ENCODE peak calls at places on chromosomes 7 and 10, in six cellular contexts. One of them, this sample, is unnamed.

GRCh38 chr7:134891262-134892001 is 94.9 kb upstream of the AGBL3 start:
- ATAC-seq in pancreas: peak; percentile 88
- ATAC-seq in aorta: peak; percentile 91
- ATAC-seq in thoracic aorta: peak; percentile 75
- ATAC-seq in heart right ventricle: peak; percentile 91
- ATAC-seq in Panc1: peak; percentile 93
- ATAC-seq in this sample: peak; percentile 94

GRCh38 chr7:148665211-148665610 is 33.5 kb upstream of the CUL1 start:
- ATAC-seq in Panc1: no peak
- ATAC-seq in aorta: no peak
- ATAC-seq in heart right ventricle: no peak
- ATAC-seq in thoracic aorta: no peak
- ATAC-seq in pancreas: no peak
- ATAC-seq in this sample: no peak

GRCh38 chr10:16902606-16903005 is 85.4 kb upstream of the RSU1 start:
- ATAC-seq in heart right ventricle: no peak
- ATAC-seq in aorta: no peak
- ATAC-seq in Panc1: no peak
- ATAC-seq in thoracic aorta: no peak
- ATAC-seq in pancreas: no peak
- ATAC-seq in this sample: no peak

GRCh38 chr10:1661861-1662260 is 75.5 kb downstream of the ADARB2 start:
- ATAC-seq in aorta: no peak
- ATAC-seq in pancreas: no peak
- ATAC-seq in thoracic aorta: no peak
- ATAC-seq in Panc1: no peak
- ATAC-seq in heart right ventricle: no peak
- ATAC-seq in this sample: no peak

GRCh38 chr7:100673942-100674431 is 447 bp downstream of the GNB2 start:
- ATAC-seq in Panc1: peak; percentile 28
- ATAC-seq in heart right ventricle: no peak
- ATAC-seq in aorta: peak; percentile 3
- ATAC-seq in thoracic aorta: peak; percentile 7
- ATAC-seq in pancreas: no peak
- ATAC-seq in this sample: peak; percentile 3

GRCh38 chr7:151676759-151677158 is 157.1 kb upstream of the RHEB start:
- ATAC-seq in aorta: no peak
- ATAC-seq in heart right ventricle: no peak
- ATAC-seq in Panc1: no peak
- ATAC-seq in pancreas: no peak
- ATAC-seq in thoracic aorta: no peak
- ATAC-seq in this sample: no peak

GRCh38 chr7:8714791-8715190 is 281.4 kb downstream of the NXPH1 start:
- ATAC-seq in aorta: no peak
- ATAC-seq in heart right ventricle: no peak
- ATAC-seq in thoracic aorta: no peak
- ATAC-seq in pancreas: no peak
- ATAC-seq in Panc1: no peak
- ATAC-seq in this sample: no peak

GRCh38 chr10:131891196-131891928 is 9.4 kb upstream of the PPP2R2D start:
- ATAC-seq in pancreas: peak; percentile 44
- ATAC-seq in thoracic aorta: no peak
- ATAC-seq in heart right ventricle: no peak
- ATAC-seq in Panc1: peak; percentile 87
- ATAC-seq in aorta: no peak
- ATAC-seq in this sample: no peak

GRCh38 chr7:22723171-22723601 is 3.8 kb upstream of the IL6 start:
- ATAC-seq in heart right ventricle: peak; percentile 46
- ATAC-seq in thoracic aorta: no peak
- ATAC-seq in pancreas: no peak
- ATAC-seq in Panc1: no peak
- ATAC-seq in aorta: no peak
- ATAC-seq in this sample: no peak

GRCh38 chr7:37411444-37412034 is 37.1 kb downstream of the ELMO1 start:
- ATAC-seq in thoracic aorta: no peak
- ATAC-seq in Panc1: no peak
- ATAC-seq in pancreas: no peak
- ATAC-seq in aorta: no peak
- ATAC-seq in heart right ventricle: no peak
- ATAC-seq in this sample: no peak

GRCh38 chr10:5502903-5503835 is 3.8 kb upstream of the CALML5 start:
- ATAC-seq in pancreas: peak; percentile 93
- ATAC-seq in Panc1: no peak
- ATAC-seq in heart right ventricle: no peak
- ATAC-seq in thoracic aorta: no peak
- ATAC-seq in aorta: no peak
- ATAC-seq in this sample: no peak

GRCh38 chr10:104339469-104340098 is 1.3 kb upstream of the ITPRIP start:
- ATAC-seq in heart right ventricle: peak; percentile 29
- ATAC-seq in pancreas: peak; percentile 67
- ATAC-seq in aorta: peak; percentile 57
- ATAC-seq in thoracic aorta: peak; percentile 42
- ATAC-seq in Panc1: no peak
- ATAC-seq in this sample: peak; percentile 44

GRCh38 chr7:38492010-38492409 is 139.2 kb downstream of the AMPH start:
- ATAC-seq in pancreas: no peak
- ATAC-seq in thoracic aorta: no peak
- ATAC-seq in Panc1: no peak
- ATAC-seq in heart right ventricle: no peak
- ATAC-seq in aorta: no peak
- ATAC-seq in this sample: no peak

GRCh38 chr7:25360471-25360870 is 132.2 kb upstream of the NPVF start:
- ATAC-seq in thoracic aorta: no peak
- ATAC-seq in heart right ventricle: no peak
- ATAC-seq in Panc1: no peak
- ATAC-seq in aorta: no peak
- ATAC-seq in pancreas: no peak
- ATAC-seq in this sample: no peak

GRCh38 chr10:26197248-26197647 is 19.3 kb upstream of the GAD2 start:
- ATAC-seq in heart right ventricle: no peak
- ATAC-seq in thoracic aorta: no peak
- ATAC-seq in aorta: no peak
- ATAC-seq in Panc1: no peak
- ATAC-seq in pancreas: no peak
- ATAC-seq in this sample: no peak

GRCh38 chr7:79245623-79246249 is 207.7 kb downstream of the MAGI2 start:
- ATAC-seq in Panc1: no peak
- ATAC-seq in aorta: no peak
- ATAC-seq in heart right ventricle: no peak
- ATAC-seq in thoracic aorta: no peak
- ATAC-seq in pancreas: no peak
- ATAC-seq in this sample: no peak

GRCh38 chr7:93575555-93576397 is 1.3 kb upstream of the CALCR start:
- ATAC-seq in heart right ventricle: no peak
- ATAC-seq in aorta: peak; percentile 51
- ATAC-seq in Panc1: peak; percentile 47
- ATAC-seq in thoracic aorta: no peak
- ATAC-seq in pancreas: no peak
- ATAC-seq in this sample: peak; percentile 8

GRCh38 chr7:24129597-24129996 is 154.4 kb upstream of the NPY start:
- ATAC-seq in heart right ventricle: no peak
- ATAC-seq in aorta: no peak
- ATAC-seq in pancreas: no peak
- ATAC-seq in thoracic aorta: no peak
- ATAC-seq in Panc1: no peak
- ATAC-seq in this sample: no peak

GRCh38 chr10:32149257-32149955 is 93.2 kb upstream of the KIF5B start:
- ATAC-seq in thoracic aorta: peak; percentile 96
- ATAC-seq in Panc1: no peak
- ATAC-seq in heart right ventricle: peak; percentile 86
- ATAC-seq in aorta: peak; percentile 88
- ATAC-seq in pancreas: peak; percentile 48
- ATAC-seq in this sample: peak; percentile 95

GRCh38 chr10:109982123-109982522 is 25.7 kb upstream of the ADD3 start:
- ATAC-seq in heart right ventricle: peak; percentile 72
- ATAC-seq in aorta: peak; percentile 77
- ATAC-seq in Panc1: no peak
- ATAC-seq in thoracic aorta: no peak
- ATAC-seq in pancreas: no peak
- ATAC-seq in this sample: peak; percentile 61

GRCh38 chr7:111530356-111530668 is 32.0 kb downstream of the IMMP2L start:
- ATAC-seq in heart right ventricle: no peak
- ATAC-seq in aorta: no peak
- ATAC-seq in Panc1: no peak
- ATAC-seq in pancreas: no peak
- ATAC-seq in thoracic aorta: no peak
- ATAC-seq in this sample: no peak
- H3K4me1 ChIP-seq in heart right ventricle: peaks cover 28% of the 10 kb centered on the region
- H3K4me1 ChIP-seq in aorta: peaks cover 15% of the 10 kb centered on the region
- H3K4me1 ChIP-seq in Panc1: no peaks in the 10 kb centered on the region
- H3K4me1 ChIP-seq in pancreas: peaks cover 15% of the 10 kb centered on the region
- H3K4me1 ChIP-seq in thoracic aorta: peaks cover 29% of the 10 kb centered on the region
- H3K4me1 ChIP-seq in this sample: peaks cover 6% of the 10 kb centered on the region

GRCh38 chr10:24723788-24724380 is at the start of gene ARHGAP21:
- ATAC-seq in aorta: peak; percentile 81
- ATAC-seq in Panc1: peak; percentile 63
- ATAC-seq in pancreas: peak; percentile 46
- ATAC-seq in thoracic aorta: peak; percentile 33
- ATAC-seq in heart right ventricle: peak; percentile 50
- ATAC-seq in this sample: peak; percentile 56
- H3K4me1 ChIP-seq in aorta: no peaks in the 10 kb centered on the region
- H3K4me1 ChIP-seq in Panc1: peaks cover 5% of the 10 kb centered on the region
- H3K4me1 ChIP-seq in pancreas: peaks cover 13% of the 10 kb centered on the region
- H3K4me1 ChIP-seq in thoracic aorta: peaks cover 3% of the 10 kb centered on the region
- H3K4me1 ChIP-seq in heart right ventricle: peaks cover 37% of the 10 kb centered on the region
- H3K4me1 ChIP-seq in this sample: no peaks in the 10 kb centered on the region

GRCh38 chr7:47336178-47337020 is 245.5 kb downstream of the TNS3 start:
- ATAC-seq in Panc1: no peak
- ATAC-seq in heart right ventricle: peak; percentile 83
- ATAC-seq in thoracic aorta: peak; percentile 91
- ATAC-seq in pancreas: no peak
- ATAC-seq in aorta: peak; percentile 71
- ATAC-seq in this sample: peak; percentile 69
- H3K4me1 ChIP-seq in Panc1: peaks cover 13% of the 10 kb centered on the region
- H3K4me1 ChIP-seq in heart right ventricle: peaks cover 58% of the 10 kb centered on the region
- H3K4me1 ChIP-seq in thoracic aorta: peaks cover 5% of the 10 kb centered on the region
- H3K4me1 ChIP-seq in pancreas: no peaks in the 10 kb centered on the region
- H3K4me1 ChIP-seq in aorta: peaks cover 4% of the 10 kb centered on the region
- H3K4me1 ChIP-seq in this sample: peaks cover 53% of the 10 kb centered on the region

DNA sequence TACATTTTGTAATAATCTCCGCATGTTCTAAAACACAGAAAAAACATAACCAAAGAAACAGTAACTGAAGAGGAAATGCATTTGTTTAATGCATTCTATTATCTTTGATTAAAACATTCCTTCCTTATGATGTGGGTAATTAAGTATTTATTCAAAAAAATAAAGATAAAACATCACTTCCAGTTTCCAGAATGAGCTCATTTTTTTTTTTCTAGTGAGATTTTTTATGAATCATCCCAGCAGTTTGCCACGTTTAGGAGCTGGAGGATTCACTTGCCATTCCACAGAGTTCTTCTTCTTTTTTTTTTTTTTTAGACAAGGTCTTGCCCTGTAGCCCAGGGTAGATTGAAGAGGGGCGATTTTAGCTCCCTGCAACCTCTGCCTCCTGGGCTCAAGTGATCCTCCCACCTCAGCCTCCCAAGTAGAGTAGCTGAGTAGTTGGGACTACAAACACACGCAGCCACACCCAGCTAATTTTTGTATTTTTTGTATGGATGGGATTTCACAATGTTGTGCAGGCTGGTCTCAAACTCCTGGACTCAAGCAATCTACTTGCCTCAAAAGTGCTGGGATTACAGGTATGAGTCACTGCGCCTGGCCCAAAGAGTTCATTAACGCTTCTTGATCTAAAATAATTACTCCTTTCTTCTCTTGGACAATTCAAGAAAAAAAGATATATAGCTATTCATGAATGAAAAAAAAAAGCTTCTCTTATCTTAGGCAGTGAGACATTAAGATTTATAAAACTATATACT is 177.3 kb downstream of the DKK1 start:
- ATAC-seq in aorta: no peak
- ATAC-seq in Panc1: no peak
- ATAC-seq in thoracic aorta: no peak
- ATAC-seq in pancreas: no peak
- ATAC-seq in heart right ventricle: no peak
- ATAC-seq in this sample: no peak
- H3K4me1 ChIP-seq in aorta: no peaks in the 10 kb centered on the region
- H3K4me1 ChIP-seq in Panc1: peaks cover 4% of the 10 kb centered on the region
- H3K4me1 ChIP-seq in thoracic aorta: peaks cover 2% of the 10 kb centered on the region
- H3K4me1 ChIP-seq in pancreas: no peaks in the 10 kb centered on the region
- H3K4me1 ChIP-seq in heart right ventricle: no peaks in the 10 kb centered on the region
- H3K4me1 ChIP-seq in this sample: no peaks in the 10 kb centered on the region

GRCh38 chr7:98395951-98396350 is 4.9 kb downstream of the BAIAP2L1 start:
- ATAC-seq in heart right ventricle: no peak
- ATAC-seq in Panc1: no peak
- ATAC-seq in thoracic aorta: no peak
- ATAC-seq in aorta: no peak
- ATAC-seq in pancreas: no peak
- ATAC-seq in this sample: no peak
- H3K4me1 ChIP-seq in heart right ventricle: no peaks in the 10 kb centered on the region
- H3K4me1 ChIP-seq in Panc1: peaks cover 34% of the 10 kb centered on the region
- H3K4me1 ChIP-seq in thoracic aorta: peaks cover 4% of the 10 kb centered on the region
- H3K4me1 ChIP-seq in aorta: no peaks in the 10 kb centered on the region
- H3K4me1 ChIP-seq in pancreas: peaks cover 10% of the 10 kb centered on the region
- H3K4me1 ChIP-seq in this sample: no peaks in the 10 kb centered on the region

GRCh38 chr7:116232402-116232749 is 22.0 kb downstream of the TES start:
- ATAC-seq in pancreas: no peak
- ATAC-seq in heart right ventricle: no peak
- ATAC-seq in thoracic aorta: no peak
- ATAC-seq in aorta: no peak
- ATAC-seq in Panc1: no peak
- ATAC-seq in this sample: no peak

GRCh38 chr7:116235380-116235779 is 25.0 kb downstream of the TES start:
- ATAC-seq in Panc1: no peak
- ATAC-seq in thoracic aorta: no peak
- ATAC-seq in aorta: no peak
- ATAC-seq in heart right ventricle: no peak
- ATAC-seq in pancreas: no peak
- ATAC-seq in this sample: no peak

GRCh38 chr7:116234517-116235200 is 24.3 kb downstream of the TES start:
- ATAC-seq in aorta: no peak
- ATAC-seq in Panc1: no peak
- ATAC-seq in heart right ventricle: no peak
- ATAC-seq in thoracic aorta: no peak
- ATAC-seq in pancreas: no peak
- ATAC-seq in this sample: no peak

GRCh38 chr7:116231543-116232401 is 21.4 kb downstream of the TES start:
- ATAC-seq in heart right ventricle: no peak
- ATAC-seq in Panc1: no peak
- ATAC-seq in aorta: no peak
- ATAC-seq in thoracic aorta: no peak
- ATAC-seq in pancreas: peak; percentile 59
- ATAC-seq in this sample: no peak

GRCh38 chr7:116232920-116233319 is 22.6 kb downstream of the TES start:
- ATAC-seq in pancreas: no peak
- ATAC-seq in thoracic aorta: no peak
- ATAC-seq in aorta: no peak
- ATAC-seq in Panc1: no peak
- ATAC-seq in heart right ventricle: no peak
- ATAC-seq in this sample: no peak
- H3K4me1 ChIP-seq in pancreas: peaks cover 42% of the 10 kb centered on the region
- H3K4me1 ChIP-seq in thoracic aorta: peaks cover 60% of the 10 kb centered on the region
- H3K4me1 ChIP-seq in aorta: peaks cover 28% of the 10 kb centered on the region
- H3K4me1 ChIP-seq in Panc1: peaks cover 35% of the 10 kb centered on the region
- H3K4me1 ChIP-seq in heart right ventricle: peaks cover 53% of the 10 kb centered on the region
- H3K4me1 ChIP-seq in this sample: peaks cover 97% of the 10 kb centered on the region